ENCODE peak calls at places on chromosomes 6 and 20, in six cellular contexts. V is tibial artery, J is neural progenitor cell, E is IMR-90, L is kidney, C is cardiac muscle cell. D is an unnamed sample.

GRCh38 chr6:3267162-3267561 is 8.4 kb downstream of the PSMG4 start:
- DNase-seq in C (no peak), E (no peak), J (no peak), V (no peak), L (no peak), D (no peak)

GRCh38 chr20:59178983-59179595 is 15.5 kb downstream of the ZNF831 start:
- DNase-seq in V (no peak), L (no peak), E (no peak), J (peak; percentile 55), C (no peak), D (no peak)

GRCh38 chr20:62685781-62686555 is 22.7 kb upstream of the NTSR1 start:
- DNase-seq in E (no peak), J (peak; percentile 61), L (no peak), C (peak; percentile 23), V (peak; percentile 75), D (peak; percentile 72)

GRCh38 chr6:124868476-124868875 is 93.8 kb upstream of the RNF217 start:
- DNase-seq in E (peak; percentile 29), C (no peak), L (no peak), J (no peak), V (no peak), D (no peak)

GRCh38 chr6:54786154-54786553 is 60.4 kb upstream of the FAM83B start:
- DNase-seq in V (no peak), C (no peak), J (no peak), E (no peak), L (no peak), D (no peak)

GRCh38 chr6:137765044-137765443 is 102.0 kb upstream of the TNFAIP3 start:
- DNase-seq in C (no peak), E (no peak), L (no peak), J (no peak), V (no peak), D (no peak)

GRCh38 chr6:83097204-83097603 is 29.7 kb downstream of the DOP1A start:
- DNase-seq in J (no peak), E (no peak), V (no peak), L (no peak), C (no peak), D (no peak)

GRCh38 chr20:54468082-54468481 is 7.3 kb upstream of the DOK5 start:
- DNase-seq in C (no peak), L (no peak), E (no peak), V (no peak), J (no peak), D (no peak)

GRCh38 chr6:14135865-14136539 is 18.4 kb downstream of the CD83 start:
- DNase-seq in J (no peak), C (no peak), E (no peak), L (no peak), V (no peak), D (no peak)

GRCh38 chr20:43667341-43668132 is 623 bp downstream of the MYBL2 start:
- DNase-seq in J (peak; percentile 67), C (peak; percentile 9), E (no peak), V (no peak), L (no peak), D (no peak)

GRCh38 chr6:160931378-160932343 is 59.9 kb upstream of the MAP3K4 start:
- DNase-seq in L (no peak), V (no peak), J (peak; percentile 14), C (no peak), E (no peak), D (no peak)

GRCh38 chr6:85675030-85675819 is 32.5 kb upstream of the SYNCRIP start:
- DNase-seq in C (no peak), V (no peak), J (peak; percentile 39), L (no peak), E (peak; percentile 84), D (no peak)

GRCh38 chr6:111761783-111762312 is 111.4 kb downstream of the FYN start:
- DNase-seq in L (no peak), J (peak; percentile 15), E (peak; percentile 19), C (no peak), V (no peak), D (no peak)

GRCh38 chr6:94953867-94954631 is 623.3 kb upstream of the MANEA start:
- DNase-seq in V (no peak), C (no peak), L (no peak), E (no peak), J (no peak), D (no peak)

GRCh38 chr20:22795897-22796296 is 211.5 kb upstream of the FOXA2 start:
- DNase-seq in L (no peak), V (peak; percentile 80), C (no peak), J (peak; percentile 40), E (peak; percentile 99), D (no peak)

GRCh38 chr20:55216525-55217242 is 741.3 kb downstream of the DOK5 start:
- DNase-seq in C (no peak), V (no peak), J (no peak), L (no peak), E (no peak), D (no peak)

GRCh38 chr6:134065706-134066105 is 13.3 kb upstream of the SLC2A12 start:
- DNase-seq in L (no peak), J (peak; percentile 52), C (peak; percentile 24), E (peak; percentile 32), V (no peak), D (no peak)

GRCh38 chr6:130473886-130474285 is 108.1 kb downstream of the TMEM200A start:
- DNase-seq in V (no peak), L (no peak), J (no peak), E (peak; percentile 69), C (no peak), D (no peak)

GRCh38 chr6:13667655-13668054 is 44.0 kb downstream of the RANBP9 start:
- DNase-seq in J (no peak), V (no peak), E (no peak), C (no peak), L (no peak), D (no peak)

GRCh38 chr6:17179246-17180073 is 77.6 kb downstream of the STMND1 start:
- DNase-seq in L (no peak), V (no peak), J (no peak), E (peak; percentile 68), C (no peak), D (no peak)

GRCh38 chr6:92893741-92894140 is 525.6 kb downstream of the EPHA7 start:
- DNase-seq in V (no peak), C (no peak), J (no peak), E (no peak), L (no peak), D (no peak)

GRCh38 chr6:106155219-106155830 is 69.2 kb downstream of the PRDM1 start:
- DNase-seq in L (no peak), E (no peak), J (no peak), V (no peak), C (peak; percentile 23), D (no peak)

DNA sequence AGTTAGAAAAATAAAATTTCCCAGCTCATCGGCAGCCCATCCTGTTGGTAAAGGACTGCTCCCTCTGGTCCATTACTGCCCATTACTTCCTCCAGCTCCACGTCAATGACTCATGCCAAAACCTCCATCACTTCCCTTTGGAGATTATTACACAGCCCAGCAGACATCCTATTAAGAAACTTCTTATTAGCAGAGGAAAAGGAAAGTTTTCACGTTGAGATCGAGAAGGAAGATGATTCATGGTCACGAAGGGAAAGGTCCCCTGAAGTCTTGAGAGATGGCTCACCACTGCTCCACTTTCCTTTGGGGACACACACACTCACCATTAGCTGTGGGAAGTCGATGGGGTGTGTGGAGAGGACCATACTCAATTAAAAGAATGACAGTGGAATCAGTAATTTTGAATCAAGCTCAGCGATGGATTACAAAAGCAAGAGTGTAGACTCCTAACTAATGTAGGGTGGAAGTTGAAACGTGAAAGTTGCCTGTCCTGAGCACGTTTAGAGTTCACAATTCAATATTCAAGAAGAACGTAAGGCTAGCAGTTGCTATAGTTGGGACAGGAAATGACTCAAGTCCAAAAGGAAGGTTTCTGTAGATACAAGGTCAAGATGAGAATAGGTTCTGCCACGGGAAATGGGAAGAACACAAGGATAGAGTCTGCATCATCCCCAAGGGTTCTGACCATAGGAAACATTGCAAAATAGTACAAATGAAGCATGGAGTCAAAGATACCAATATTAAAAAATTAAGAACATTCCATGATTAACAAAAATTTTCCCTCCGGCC is 21.6 kb downstream of the SASH1 start:
- DNase-seq in V (no peak), E (peak; percentile 76), J (no peak), L (no peak), C (no peak), D (no peak)
- H3K27ac ChIP-seq in V (no peak overlapping the region), E (no peak overlapping the region), J (no peak overlapping the region), L (peak overlapping the region; percentile 32), C (no peak overlapping the region), D (peak overlapping the region; percentile 54)

GRCh38 chr6:168385380-168385779 is 55.6 kb upstream of the SMOC2 start:
- DNase-seq in C (no peak), L (no peak), J (no peak), V (no peak), E (no peak), D (no peak)

GRCh38 chr6:168381726-168382458 is 59.1 kb upstream of the SMOC2 start:
- DNase-seq in J (no peak), E (no peak), V (peak; percentile 63), C (no peak), L (peak; percentile 57), D (no peak)

GRCh38 chr6:168385858-168386735 is 54.9 kb upstream of the SMOC2 start:
- DNase-seq in J (no peak), C (no peak), V (no peak), L (peak; percentile 51), E (no peak), D (no peak)

GRCh38 chr6:168383062-168383854 is 57.7 kb upstream of the SMOC2 start:
- DNase-seq in E (no peak), L (no peak), J (no peak), C (no peak), V (no peak), D (no peak)

DNA sequence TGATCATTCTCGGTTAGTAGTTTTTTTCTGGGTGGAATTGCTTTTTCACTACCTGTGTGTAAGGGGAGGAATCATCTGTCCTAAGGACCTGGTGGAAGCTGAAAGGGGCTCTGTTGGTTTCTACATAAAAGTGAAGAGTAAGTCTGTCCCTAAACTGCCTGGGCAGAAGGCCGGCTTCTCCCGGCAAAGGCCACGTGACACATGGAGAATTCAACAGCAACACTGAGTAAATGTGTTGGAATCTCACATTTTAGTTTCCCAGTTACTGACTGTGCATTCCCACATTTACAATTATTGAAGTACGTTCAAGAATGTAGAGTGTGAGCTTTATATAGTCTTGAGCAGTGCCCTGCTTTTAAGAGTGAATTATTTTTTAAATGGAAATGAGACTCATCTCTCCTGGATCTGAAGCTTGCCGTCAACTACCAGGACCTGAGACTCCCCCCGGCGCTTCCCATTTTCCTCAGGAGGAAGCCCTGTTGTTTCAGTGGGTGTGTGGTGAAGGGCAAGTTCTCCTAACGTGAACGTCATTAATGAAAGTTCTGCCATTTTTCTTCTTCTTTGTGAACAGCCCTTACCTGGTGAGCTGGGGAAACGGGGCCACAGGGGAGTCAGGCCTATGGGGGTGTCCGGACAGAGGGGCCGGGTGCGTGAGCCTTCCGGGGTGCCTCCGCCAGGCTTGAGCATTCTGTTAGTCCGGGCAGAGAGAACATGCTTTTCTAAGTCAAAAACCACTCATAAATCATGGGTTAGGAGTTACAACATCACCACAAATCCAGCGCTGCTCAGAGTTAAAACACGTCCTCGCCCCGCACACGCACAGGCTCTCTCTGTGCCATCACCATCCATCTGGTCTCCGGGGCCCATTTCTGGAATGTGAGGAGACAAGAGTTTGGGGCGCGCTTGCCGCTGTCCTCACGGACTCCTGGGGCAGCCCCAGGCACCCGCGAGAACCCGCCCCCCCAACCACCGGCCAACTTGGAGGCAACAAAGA is 56.6 kb upstream of the SMOC2 start:
- DNase-seq in E (no peak), V (peak; percentile 59), J (no peak), L (peak; percentile 42), C (no peak), D (no peak)
- H3K4me3 ChIP-seq in E (no peak overlapping the region), V (peak overlapping the region; percentile 41), J (no peak overlapping the region), L (no peak overlapping the region), C (no peak overlapping the region), D (peak overlapping the region; percentile 54)

GRCh38 chr20:4817230-4817671 is 95.5 kb downstream of the PRND start:
- DNase-seq in E (no peak), C (no peak), L (peak; percentile 28), V (no peak), J (no peak), D (no peak)
- TF ChIP-seq CTCF in E (peak; percentile 14), C (no peak), L (no peak), V (no peak), J (no peak), D (no peak)

GRCh38 chr6:22631101-22631500 is 61.7 kb downstream of the HDGFL1 start:
- DNase-seq in E (peak; percentile 65), V (no peak), C (no peak), J (peak; percentile 18), L (no peak), D (no peak)
- H3K27ac ChIP-seq in E (peak overlapping the region; percentile 4), V (no peak overlapping the region), C (peak overlapping the region; percentile 22), J (no peak overlapping the region), L (no peak overlapping the region), D (no peak overlapping the region)